ENCODE peak calls at places on chromosomes 5 and 9, in five cellular contexts. One of them, this sample, is unnamed.

GRCh38 chr9:114112778-114113585 is 13.9 kb upstream of the KIF12 start:
- DNase-seq in activated T-helper 1 cell treated with anti-CD3 and anti-CD28 coated beads, Interleukin-12 subunit alpha, Interleukin-12 subunit beta, Interleukin-2, Interleukin-4 antibody, amounts not matched to agents 30 ng/mL and 10 ng/mL and 1 ng/mL, durations not matched to agents 14 hours and 24 hours and 36 hours: no peak
- DNase-seq in ELF-1: no peak
- DNase-seq in astrocyte of the cerebellum: no peak
- DNase-seq in fibroblast of the aortic adventitia: peak
- DNase-seq in this sample: no peak

GRCh38 chr5:104594850-104595249 is 1032.3 kb upstream of the NUDT12 start:
- DNase-seq in activated T-helper 1 cell treated with anti-CD3 and anti-CD28 coated beads, Interleukin-12 subunit alpha, Interleukin-12 subunit beta, Interleukin-2, Interleukin-4 antibody, amounts not matched to agents 30 ng/mL and 10 ng/mL and 1 ng/mL, durations not matched to agents 14 hours and 24 hours and 36 hours: no peak
- DNase-seq in ELF-1: no peak
- DNase-seq in astrocyte of the cerebellum: no peak
- DNase-seq in fibroblast of the aortic adventitia: no peak
- DNase-seq in this sample: no peak

GRCh38 chr9:121748080-121748479 is 96.6 kb downstream of the DAB2IP start:
- DNase-seq in activated T-helper 1 cell treated with anti-CD3 and anti-CD28 coated beads, Interleukin-12 subunit alpha, Interleukin-12 subunit beta, Interleukin-2, Interleukin-4 antibody, amounts not matched to agents 30 ng/mL and 10 ng/mL and 1 ng/mL, durations not matched to agents 14 hours and 24 hours and 36 hours: no peak
- DNase-seq in ELF-1: no peak
- DNase-seq in astrocyte of the cerebellum: no peak
- DNase-seq in fibroblast of the aortic adventitia: no peak
- DNase-seq in this sample: no peak

GRCh38 chr5:129945031-129945430 is 40.8 kb downstream of the CHSY3 start:
- DNase-seq in activated T-helper 1 cell treated with anti-CD3 and anti-CD28 coated beads, Interleukin-12 subunit alpha, Interleukin-12 subunit beta, Interleukin-2, Interleukin-4 antibody, amounts not matched to agents 30 ng/mL and 10 ng/mL and 1 ng/mL, durations not matched to agents 14 hours and 24 hours and 36 hours: no peak
- DNase-seq in ELF-1: no peak
- DNase-seq in astrocyte of the cerebellum: peak
- DNase-seq in fibroblast of the aortic adventitia: peak
- DNase-seq in this sample: no peak

GRCh38 chr9:121651295-121652036 is at the start of gene DAB2IP:
- DNase-seq in activated T-helper 1 cell treated with anti-CD3 and anti-CD28 coated beads, Interleukin-12 subunit alpha, Interleukin-12 subunit beta, Interleukin-2, Interleukin-4 antibody, amounts not matched to agents 30 ng/mL and 10 ng/mL and 1 ng/mL, durations not matched to agents 14 hours and 24 hours and 36 hours: no peak
- DNase-seq in ELF-1: peak
- DNase-seq in astrocyte of the cerebellum: no peak
- DNase-seq in fibroblast of the aortic adventitia: no peak
- DNase-seq in this sample: peak

GRCh38 chr5:168818586-168818985 is 239.4 kb upstream of the PANK3 start:
- DNase-seq in activated T-helper 1 cell treated with anti-CD3 and anti-CD28 coated beads, Interleukin-12 subunit alpha, Interleukin-12 subunit beta, Interleukin-2, Interleukin-4 antibody, amounts not matched to agents 30 ng/mL and 10 ng/mL and 1 ng/mL, durations not matched to agents 14 hours and 24 hours and 36 hours: no peak
- DNase-seq in ELF-1: no peak
- DNase-seq in astrocyte of the cerebellum: no peak
- DNase-seq in fibroblast of the aortic adventitia: no peak
- DNase-seq in this sample: no peak

GRCh38 chr9:87425202-87425601 is 72.5 kb upstream of the DAPK1 start:
- DNase-seq in activated T-helper 1 cell treated with anti-CD3 and anti-CD28 coated beads, Interleukin-12 subunit alpha, Interleukin-12 subunit beta, Interleukin-2, Interleukin-4 antibody, amounts not matched to agents 30 ng/mL and 10 ng/mL and 1 ng/mL, durations not matched to agents 14 hours and 24 hours and 36 hours: no peak
- DNase-seq in ELF-1: no peak
- DNase-seq in astrocyte of the cerebellum: no peak
- DNase-seq in fibroblast of the aortic adventitia: no peak
- DNase-seq in this sample: no peak

GRCh38 chr9:121821326-121821725 is 169.9 kb downstream of the DAB2IP start:
- DNase-seq in activated T-helper 1 cell treated with anti-CD3 and anti-CD28 coated beads, Interleukin-12 subunit alpha, Interleukin-12 subunit beta, Interleukin-2, Interleukin-4 antibody, amounts not matched to agents 30 ng/mL and 10 ng/mL and 1 ng/mL, durations not matched to agents 14 hours and 24 hours and 36 hours: no peak
- DNase-seq in ELF-1: no peak
- DNase-seq in astrocyte of the cerebellum: no peak
- DNase-seq in fibroblast of the aortic adventitia: no peak
- DNase-seq in this sample: no peak

GRCh38 chr9:104993291-104993963 is 65.5 kb upstream of the ABCA1 start:
- DNase-seq in activated T-helper 1 cell treated with anti-CD3 and anti-CD28 coated beads, Interleukin-12 subunit alpha, Interleukin-12 subunit beta, Interleukin-2, Interleukin-4 antibody, amounts not matched to agents 30 ng/mL and 10 ng/mL and 1 ng/mL, durations not matched to agents 14 hours and 24 hours and 36 hours: no peak
- DNase-seq in ELF-1: peak
- DNase-seq in astrocyte of the cerebellum: no peak
- DNase-seq in fibroblast of the aortic adventitia: peak
- DNase-seq in this sample: peak

GRCh38 chr9:135951889-135952663 is 9.1 kb downstream of the UBAC1 start:
- DNase-seq in activated T-helper 1 cell treated with anti-CD3 and anti-CD28 coated beads, Interleukin-12 subunit alpha, Interleukin-12 subunit beta, Interleukin-2, Interleukin-4 antibody, amounts not matched to agents 30 ng/mL and 10 ng/mL and 1 ng/mL, durations not matched to agents 14 hours and 24 hours and 36 hours: no peak
- DNase-seq in ELF-1: peak
- DNase-seq in astrocyte of the cerebellum: peak
- DNase-seq in fibroblast of the aortic adventitia: no peak
- DNase-seq in this sample: no peak

This sample was measured in right lobe of liver.